ENCODE peak calls at places on chromosomes 11 and 22, in ten cellular contexts. X is brain microvascular endothelial cell; L is stimulated activated CD4-positive, alpha-beta T cell treated with anti-CD3 and anti-CD28 coated beads, Interleukin-1b, Interleukin-23, amount 100 ng/mL, for 24 hours; U is SK-N-SH; J is fibroblast of the conjunctiva; H is iris pigment epithelial cell; N is substantia nigra; W is T follicular helper cell; I is BJ; G is OCI-LY7. Q is an unnamed sample.

GRCh38 chr11:44711772-44712608 is 14.8 kb upstream of the TSPAN18 start:
- DNase-seq in I (no peak), L (no peak), X (no peak), G (no peak), J (no peak), N (no peak), H (no peak), W (no peak), U (peak), Q (no peak)

GRCh38 chr11:47388697-47389576 is 10.6 kb upstream of the SPI1 start:
- DNase-seq in I (no peak), U (no peak), H (no peak), G (no peak), N (no peak), L (no peak), W (no peak), J (no peak), X (no peak), Q (peak)

GRCh38 chr11:44955019-44955738 is 4.5 kb upstream of the TP53I11 start:
- DNase-seq in H (peak), X (peak), U (no peak), W (no peak), J (peak), N (no peak), I (peak), L (no peak), G (no peak), Q (peak)

GRCh38 chr22:34370711-34371110 is 450.4 kb upstream of the LARGE1 start:
- DNase-seq in H (no peak), J (no peak), G (no peak), I (no peak), W (no peak), U (no peak), X (no peak), N (no peak), L (no peak), Q (no peak)

GRCh38 chr11:58577441-58578135 is 1.3 kb upstream of the ZFP91 start:
- DNase-seq in W (peak), J (peak), X (peak), H (peak), L (peak), N (peak), U (no peak), G (peak), I (peak), Q (peak)

GRCh38 chr11:36622431-36623136 is 24.5 kb upstream of the RAG2 start:
- DNase-seq in U (peak), W (no peak), I (no peak), X (peak), H (peak), G (peak), L (no peak), N (no peak), J (no peak), Q (no peak)

GRCh38 chr11:114433376-114433775 is 5.9 kb upstream of the REXO2 start:
- DNase-seq in I (no peak), N (no peak), G (no peak), W (no peak), L (no peak), X (no peak), U (no peak), H (no peak), J (no peak), Q (no peak)

GRCh38 chr22:37397246-37397645 is 30.0 kb downstream of the ELFN2 start:
- DNase-seq in H (no peak), J (no peak), G (no peak), N (no peak), X (no peak), U (peak), W (no peak), I (no peak), L (no peak), Q (no peak)

GRCh38 chr11:111586305-111586915 is 15.8 kb upstream of the SIK2 start:
- DNase-seq in N (no peak), U (peak), G (peak), L (no peak), H (peak), X (peak), J (peak), W (peak), I (no peak), Q (no peak)

GRCh38 chr11:8356731-8357504 is 93.2 kb upstream of the LMO1 start:
- DNase-seq in L (no peak), U (no peak), G (no peak), X (no peak), N (no peak), W (no peak), J (no peak), I (no peak), H (no peak), Q (peak)

GRCh38 chr11:118002541-118003019 is 16.4 kb downstream of the IL10RA start:
- DNase-seq in J (no peak), W (no peak), X (no peak), I (no peak), G (no peak), L (no peak), U (no peak), N (no peak), H (no peak), Q (peak)

GRCh38 chr11:110886241-110886640 is 174.0 kb upstream of the ARHGAP20 start:
- DNase-seq in W (no peak), L (no peak), H (peak), N (no peak), X (no peak), G (no peak), U (no peak), J (no peak), I (no peak), Q (no peak)